ENCODE peak calls at places on chromosomes 3 and 15, in eight cellular contexts. U is left lung, O is lower lobe of right lung, Q is cardiac muscle cell, E is PC-9, J is heart left ventricle, P is stomach, M is thoracic aorta. L is an unnamed sample.

GRCh38 chr3:121584418-121584817 is 8.8 kb upstream of the FBXO40 start:
- DNase-seq in Q (no peak), M (no peak), P (no peak), O (no peak), U (no peak), E (no peak), J (no peak), L (no peak)

GRCh38 chr3:52787672-52788625 is 6.6 kb upstream of the ITIH3 start:
- DNase-seq in M (no peak), P (no peak), E (no peak), U (no peak), O (peak; percentile 42), Q (no peak), J (peak; percentile 22), L (no peak)

GRCh38 chr3:190877925-190878324 is 15.4 kb upstream of the GMNC start:
- DNase-seq in E (no peak), U (no peak), P (no peak), O (no peak), M (no peak), Q (no peak), J (no peak), L (no peak)

GRCh38 chr15:92877000-92877399 is 23.1 kb upstream of the CHD2 start:
- DNase-seq in O (no peak), U (no peak), P (no peak), M (no peak), E (no peak), Q (no peak), J (no peak), L (no peak)

GRCh38 chr15:24856397-24857093 is 98.2 kb upstream of the SNRPN start:
- DNase-seq in U (no peak), J (peak; percentile 68), P (no peak), Q (peak; percentile 7), O (no peak), E (no peak), M (no peak), L (no peak)

GRCh38 chr3:192514081-192514753 is 213.1 kb downstream of the FGF12 start:
- DNase-seq in J (no peak), Q (peak; percentile 33), P (no peak), M (no peak), U (no peak), O (no peak), E (peak; percentile 19), L (peak; percentile 52)

GRCh38 chr3:158185711-158186110 is 75.8 kb downstream of the RSRC1 start:
- DNase-seq in Q (no peak), M (no peak), E (no peak), U (no peak), J (no peak), P (no peak), O (no peak), L (no peak)

GRCh38 chr3:17771177-17772048 is 29.0 kb upstream of the TBC1D5 start:
- DNase-seq in U (no peak), O (no peak), J (no peak), Q (peak; percentile 32), P (no peak), E (no peak), M (no peak), L (no peak)

GRCh38 chr3:67009716-67010115 is 11.6 kb downstream of the KBTBD8 start:
- DNase-seq in M (no peak), P (no peak), O (no peak), J (no peak), Q (no peak), E (no peak), U (no peak), L (no peak)

GRCh38 chr3:112132975-112133448 is at the start of gene GCSAM:
- DNase-seq in J (peak; percentile 43), Q (no peak), E (no peak), M (no peak), O (peak; percentile 68), P (no peak), U (peak; percentile 74), L (peak; percentile 57)

GRCh38 chr3:72657666-72658065 is 190.6 kb downstream of the SHQ1 start:
- DNase-seq in P (no peak), Q (no peak), U (no peak), J (no peak), M (no peak), E (peak; percentile 20), O (no peak), L (no peak)

GRCh38 chr3:127734754-127735473 is 62.2 kb downstream of the ABTB1 start:
- DNase-seq in U (peak; percentile 56), Q (peak; percentile 98), E (peak; percentile 66), O (no peak), M (no peak), P (no peak), J (peak; percentile 64), L (no peak)

GRCh38 chr15:25846377-25846776 is 16.8 kb downstream of the ATP10A start:
- DNase-seq in O (no peak), P (no peak), U (no peak), J (no peak), Q (no peak), E (no peak), M (no peak), L (no peak)

GRCh38 chr15:78822514-78822913 is 11.2 kb upstream of the ADAMTS7 start:
- DNase-seq in E (no peak), O (no peak), M (no peak), Q (no peak), J (no peak), U (no peak), P (no peak), L (no peak)

GRCh38 chr15:63374686-63375520 is 6.7 kb downstream of the CA12 start:
- DNase-seq in J (peak; percentile 59), P (peak; percentile 45), E (peak; percentile 38), O (peak; percentile 71), U (peak; percentile 58), M (no peak), Q (peak; percentile 83), L (no peak)

GRCh38 chr3:184889312-184889904 is 77.4 kb downstream of the VPS8 start:
- DNase-seq in U (no peak), E (no peak), J (no peak), P (no peak), M (no peak), O (no peak), Q (no peak), L (no peak)

GRCh38 chr3:171839270-171839669 is 3.9 kb upstream of the TMEM212 start:
- DNase-seq in U (no peak), Q (no peak), O (no peak), M (no peak), E (no peak), P (no peak), J (no peak), L (no peak)

GRCh38 chr3:134481166-134481565 is 4.6 kb downstream of the ANAPC13 start:
- DNase-seq in M (no peak), Q (no peak), O (no peak), E (no peak), P (no peak), U (no peak), J (no peak), L (no peak)

GRCh38 chr3:62954579-62954978 is 79.4 kb upstream of the CADPS start:
- DNase-seq in P (no peak), M (no peak), O (no peak), U (no peak), E (no peak), Q (no peak), J (no peak), L (peak; percentile 14)

GRCh38 chr3:4271834-4272233 is 31.3 kb upstream of the SETMAR start:
- DNase-seq in J (no peak), M (no peak), O (no peak), Q (peak; percentile 17), E (no peak), P (no peak), U (no peak), L (no peak)

GRCh38 chr3:123336001-123336400 is 112.9 kb downstream of the ADCY5 start:
- DNase-seq in O (no peak), M (no peak), J (peak; percentile 13), E (no peak), Q (no peak), U (peak; percentile 7), P (no peak), L (no peak)

GRCh38 chr15:31554261-31554660 is 227.6 kb downstream of the KLF13 start:
- DNase-seq in O (no peak), P (no peak), U (peak; percentile 61), E (no peak), J (peak; percentile 59), Q (peak; percentile 93), M (no peak), L (no peak)

GRCh38 chr15:62847900-62848489 is 194.6 kb upstream of the TPM1 start:
- DNase-seq in E (no peak), U (peak; percentile 45), O (peak; percentile 57), M (no peak), Q (peak; percentile 61), J (peak; percentile 75), P (peak; percentile 65), L (peak; percentile 63)

GRCh38 chr3:138673641-138674040 is 65.1 kb downstream of the FAIM start:
- DNase-seq in O (no peak), U (no peak), M (no peak), Q (peak; percentile 62), E (no peak), J (no peak), P (no peak), L (no peak)
- H3K27ac ChIP-seq in O (no peak overlapping the region), U (no peak overlapping the region), M (no peak overlapping the region), Q (peak overlapping the region; percentile 98), E (no peak overlapping the region), J (no peak overlapping the region), P (no peak overlapping the region), L (peak overlapping the region; percentile 43)

DNA sequence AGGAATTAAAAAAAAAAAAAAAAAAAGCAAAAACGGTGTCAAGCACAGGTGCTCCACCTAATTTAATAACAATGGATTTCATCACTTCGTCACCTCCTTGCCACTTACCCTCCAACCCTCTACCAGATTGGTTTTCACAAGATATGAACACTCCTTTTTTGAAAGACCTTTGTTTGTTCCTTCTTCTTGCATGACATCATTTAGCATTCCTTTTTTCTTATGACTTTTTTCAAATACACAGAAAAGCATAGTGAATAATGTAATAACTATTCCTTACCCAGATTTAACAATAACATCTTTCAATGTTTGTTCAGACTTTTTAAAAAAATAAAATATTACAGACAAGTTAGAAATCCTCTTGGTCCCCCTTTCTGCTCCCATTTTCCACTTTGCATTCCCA is 16.3 kb downstream of the COL6A6 start:
- DNase-seq in U (no peak), E (no peak), P (no peak), M (no peak), J (no peak), Q (no peak), O (no peak), L (no peak)
- TF ChIP-seq CTCF in U (no peak), E (no peak), P (no peak), M (no peak), J (no peak), Q (no peak), O (no peak), L (no peak)

DNA sequence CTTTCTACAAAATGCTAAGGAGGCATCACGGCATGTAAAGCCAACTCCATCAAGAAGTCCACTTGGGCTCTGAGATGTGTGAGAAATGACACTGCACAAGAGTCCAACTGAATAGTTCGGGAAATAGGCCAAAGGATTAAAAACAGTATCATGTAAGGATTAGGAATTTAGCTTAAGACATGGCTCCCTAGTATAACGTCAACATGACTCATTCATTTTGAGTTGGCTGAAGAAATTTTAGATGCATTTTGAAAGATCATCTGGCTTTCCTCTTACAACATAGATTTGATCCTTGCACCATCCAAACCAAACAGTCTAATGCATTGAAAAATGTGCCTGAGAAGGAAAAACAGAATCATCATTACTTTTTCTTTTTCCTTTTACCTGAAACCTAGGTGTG is 109.3 kb upstream of the MME start:
- DNase-seq in E (no peak), Q (peak; percentile 91), O (no peak), U (no peak), P (no peak), J (no peak), M (no peak), L (no peak)
- H3K27ac ChIP-seq in E (peak overlapping the region; percentile 62), Q (no peak overlapping the region), O (peak overlapping the region; percentile 22), U (no peak overlapping the region), P (no peak overlapping the region), J (no peak overlapping the region), M (no peak overlapping the region), L (peak overlapping the region; percentile 48)

GRCh38 chr3:8152826-8153418 is 348.7 kb upstream of the LMCD1 start:
- DNase-seq in E (no peak), M (no peak), P (no peak), O (no peak), Q (no peak), U (no peak), J (no peak), L (no peak)
- TF ChIP-seq CTCF in E (no peak), M (no peak), P (no peak), O (no peak), Q (no peak), U (no peak), J (no peak), L (no peak)